ENCODE peak calls at places on chromosome 22, in four cellular contexts. P is vagina, L is K562, C is prostate gland. T is an unnamed sample.

GRCh38 chr22:19913337-19913936 is 28.1 kb upstream of the COMT start:
- DNase-seq in P (no peak), L (no peak), C (no peak), T (no peak)

GRCh38 chr22:35314161-35314942 is 14.7 kb downstream of the TOM1 start:
- DNase-seq in P (no peak), L (no peak), C (no peak), T (peak; percentile 65)

GRCh38 chr22:18033204-18033998 is 9.0 kb upstream of the MICAL3 start:
- DNase-seq in P (no peak), L (no peak), C (no peak), T (no peak)

GRCh38 chr22:47175761-47176359 is 413.4 kb downstream of the TBC1D22A start:
- DNase-seq in P (no peak), L (no peak), C (no peak), T (peak; percentile 7)

GRCh38 chr22:48567213-48567975 is 1260.3 kb downstream of the BRD1 start:
- DNase-seq in P (no peak), L (no peak), C (no peak), T (no peak)

GRCh38 chr22:42610211-42610610 is 4.5 kb downstream of the POLDIP3 start:
- DNase-seq in P (no peak), L (no peak), C (no peak), T (no peak)

GRCh38 chr22:41021655-41022454 is 70.5 kb upstream of the EP300 start:
- DNase-seq in P (no peak), L (peak; percentile 78), C (peak; percentile 60), T (peak; percentile 81)

GRCh38 chr22:50697667-50698506 is 25.3 kb downstream of the SHANK3 start:
- DNase-seq in P (no peak), L (no peak), C (no peak), T (no peak)

GRCh38 chr22:17786435-17787158 is 12.3 kb upstream of the BID start:
- DNase-seq in P (no peak), L (peak; percentile 85), C (no peak), T (peak; percentile 80)

GRCh38 chr22:41908409-41909289 is 6.2 kb downstream of the SHISA8 start:
- DNase-seq in P (no peak), L (no peak), C (no peak), T (no peak)

GRCh38 chr22:40651563-40652501 is 15.3 kb upstream of the MRTFA start:
- DNase-seq in P (peak; percentile 99), L (peak; percentile 87), C (peak; percentile 79), T (peak; percentile 88)

GRCh38 chr22:17368144-17368726 is 1.0 kb upstream of the CECR2 start:
- DNase-seq in P (no peak), L (no peak), C (peak; percentile 19), T (no peak)

GRCh38 chr22:47804281-47804680 is 1041.8 kb downstream of the TBC1D22A start:
- DNase-seq in P (no peak), L (no peak), C (no peak), T (no peak)

GRCh38 chr22:19429950-19430889 is 1.3 kb downstream of the HIRA start:
- DNase-seq in P (no peak), L (peak; percentile 77), C (no peak), T (peak; percentile 26)

GRCh38 chr22:28019360-28019759 is 100.3 kb upstream of the PITPNB start:
- DNase-seq in P (no peak), L (no peak), C (no peak), T (peak; percentile 3)

GRCh38 chr22:21824439-21824912 is 43.0 kb downstream of the MAPK1 start:
- DNase-seq in P (no peak), L (no peak), C (no peak), T (no peak)

GRCh38 chr22:17120281-17120680 is 879 bp downstream of the TMEM121B start:
- DNase-seq in P (no peak), L (peak; percentile 82), C (peak; percentile 55), T (peak; percentile 34)

GRCh38 chr22:21947040-21948014 is 5.3 kb downstream of the PPM1F start:
- DNase-seq in P (no peak), L (peak; percentile 100), C (no peak), T (no peak)

GRCh38 chr22:24370426-24370825 is 57.0 kb upstream of the ADORA2A start:
- DNase-seq in P (no peak), L (no peak), C (no peak), T (no peak)

GRCh38 chr22:39534092-39534506 is 1.6 kb upstream of the RPS19BP1 start:
- DNase-seq in P (no peak), L (no peak), C (no peak), T (no peak)

GRCh38 chr22:48300877-48301276 is 1526.8 kb downstream of the BRD1 start:
- DNase-seq in P (no peak), L (no peak), C (no peak), T (no peak)

GRCh38 chr22:36156515-36157419 is 3.8 kb downstream of the APOL3 start:
- DNase-seq in P (no peak), L (peak; percentile 50), C (peak; percentile 66), T (peak; percentile 76)

GRCh38 chr22:19057999-19058491 is 64.2 kb downstream of the DGCR2 start:
- DNase-seq in P (no peak), L (no peak), C (no peak), T (no peak)

GRCh38 chr22:40043086-40043485 is 48.3 kb downstream of the FAM83F start:
- DNase-seq in P (no peak), L (no peak), C (peak; percentile 88), T (peak; percentile 52)

GRCh38 chr22:23538502-23538860 is 41.6 kb downstream of the IGLL1 start:
- DNase-seq in P (no peak), L (no peak), C (no peak), T (no peak)

GRCh38 chr22:19478466-19479357 is at the start of gene UFD1:
- DNase-seq in P (peak; percentile 89), L (peak; percentile 99), C (peak; percentile 71), T (peak; percentile 86)

GRCh38 chr22:42688914-42689275 is 31.8 kb downstream of the A4GALT start:
- DNase-seq in P (no peak), L (no peak), C (no peak), T (no peak)

GRCh38 chr22:50067244-50067643 is 9.1 kb upstream of the TTLL8 start:
- DNase-seq in P (no peak), L (no peak), C (no peak), T (no peak)

GRCh38 chr22:41915035-41915782 is at the start of gene SHISA8:
- DNase-seq in P (no peak), L (no peak), C (no peak), T (peak; percentile 64)

GRCh38 chr22:40426671-40427070 is 56.3 kb downstream of the SGSM3 start:
- DNase-seq in P (no peak), L (no peak), C (no peak), T (no peak)

GRCh38 chr22:44329179-44329796 is 16.5 kb upstream of the SHISAL1 start:
- DNase-seq in P (no peak), L (no peak), C (no peak), T (peak; percentile 44)

GRCh38 chr22:25495286-25495685 is 69.2 kb upstream of the GRK3 start:
- DNase-seq in P (no peak), L (no peak), C (no peak), T (no peak)

GRCh38 chr22:41106122-41106968 is 14.0 kb downstream of the EP300 start:
- DNase-seq in P (no peak), L (no peak), C (no peak), T (no peak)

GRCh38 chr22:49827307-49827852 is 293 bp downstream of the BRD1 start:
- DNase-seq in P (no peak), L (peak; percentile 74), C (no peak), T (no peak)

GRCh38 chr22:41561788-41562187 is 978 bp downstream of the CSDC2 start:
- DNase-seq in P (no peak), L (no peak), C (no peak), T (no peak)

GRCh38 chr22:41397143-41397811 is 15.5 kb downstream of the TEF start:
- DNase-seq in P (no peak), L (no peak), C (no peak), T (peak; percentile 76)

GRCh38 chr22:17131686-17132085 is 10.5 kb upstream of the TMEM121B start:
- DNase-seq in P (no peak), L (no peak), C (no peak), T (no peak)

DNA sequence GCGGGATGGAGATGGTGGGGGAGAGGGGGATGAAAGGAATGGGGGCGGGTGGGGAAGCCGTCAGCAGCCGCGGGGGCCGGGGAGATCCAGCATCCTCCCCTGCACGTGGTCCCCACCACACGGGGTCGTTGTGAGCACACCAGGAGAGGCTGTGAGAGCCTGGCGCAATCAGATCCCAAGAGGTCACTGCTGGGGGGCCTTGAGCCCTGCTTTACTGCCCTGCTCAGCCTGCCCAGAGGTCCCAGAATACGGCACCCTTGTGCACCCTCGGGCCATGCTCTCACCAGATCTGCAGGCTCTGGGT is 7.4 kb downstream of the CABP7 start:
- DNase-seq in P (no peak), L (peak; percentile 87), C (no peak), T (peak; percentile 21)
- TF ChIP-seq CTCF in P (no peak), L (peak; percentile 62), C (peak; percentile 9), T (peak; percentile 22)

GRCh38 chr22:31248138-31248745 is 36.1 kb downstream of the LIMK2 start:
- DNase-seq in P (no peak), L (peak; percentile 76), C (peak; percentile 96), T (peak; percentile 52)

GRCh38 chr22:31247726-31248125 is 35.6 kb downstream of the LIMK2 start:
- DNase-seq in P (no peak), L (no peak), C (no peak), T (no peak)

GRCh38 chr22:31244044-31244942 is 32.2 kb downstream of the LIMK2 start:
- DNase-seq in P (no peak), L (no peak), C (no peak), T (no peak)

GRCh38 chr22:31244943-31245451 is 32.9 kb downstream of the LIMK2 start:
- DNase-seq in P (no peak), L (no peak), C (no peak), T (no peak)

DNA sequence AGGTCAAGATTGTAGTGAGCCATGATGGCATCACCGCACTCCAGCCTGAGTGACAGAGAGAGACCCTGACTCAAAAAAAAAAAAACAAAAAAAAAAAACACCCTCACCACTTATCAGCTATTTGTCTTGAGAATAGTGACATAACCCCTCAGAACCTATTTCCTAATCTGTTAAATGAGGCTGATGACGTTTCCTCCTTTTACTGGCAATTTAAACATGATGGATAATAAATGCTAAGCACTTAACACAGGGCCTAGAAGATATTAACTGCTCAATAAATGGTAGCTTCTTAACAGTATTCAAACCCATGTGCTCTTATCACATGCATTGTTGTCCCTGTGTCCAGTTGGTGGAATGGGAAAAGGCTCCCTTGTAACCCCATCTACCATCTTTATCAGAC is 34.6 kb downstream of the LIMK2 start:
- DNase-seq in P (no peak), L (no peak), C (no peak), T (no peak)
- TF ChIP-seq POLR2AphosphoS5 in P (no peak), L (no peak), C (no peak), T (no peak)

GRCh38 chr22:37244922-37245722 is 1.1 kb upstream of the RAC2 start:
- DNase-seq in P (no peak), L (no peak), C (no peak), T (peak; percentile 68)

GRCh38 chr22:37244114-37244921 is at the start of gene RAC2:
- DNase-seq in P (no peak), L (peak; percentile 83), C (no peak), T (peak; percentile 92)

GRCh38 chr22:37242395-37242918 is 1.6 kb downstream of the RAC2 start:
- DNase-seq in P (no peak), L (peak; percentile 80), C (no peak), T (peak; percentile 82)

GRCh38 chr22:37241351-37242142 is 2.5 kb downstream of the RAC2 start:
- DNase-seq in P (no peak), L (no peak), C (no peak), T (peak; percentile 37)

GRCh38 chr22:37243402-37244113 is 511 bp downstream of the RAC2 start:
- DNase-seq in P (no peak), L (no peak), C (no peak), T (no peak)
- H3K4me3 ChIP-seq in P (peak overlapping the region; percentile 35), L (peak overlapping the region; percentile 76), C (peak overlapping the region; percentile 13), T (peak overlapping the region; percentile 7)

GRCh38 chr22:45932066-45932465 is 44.9 kb downstream of the WNT7B start:
- DNase-seq in P (no peak), L (no peak), C (no peak), T (no peak)
- TF ChIP-seq CTCF in P (no peak), L (no peak), C (no peak), T (no peak)

T was measured in transverse colon.